ENCODE peak calls at places on chromosomes 11 and 22, in nine cellular contexts. One of them, this sample, is unnamed.

GRCh38 chr22:39984006-39984405 is 10.7 kb upstream of the FAM83F start:
- DNase-seq in stimulated activated CD8-positive, alpha-beta memory T cell treated with anti-CD3 and anti-CD28 coated beads, Interleukin-4, amount 100 ng/mL, for 1 hour: no peak
- DNase-seq in HCT116: no peak
- DNase-seq in activated naive CD4-positive, alpha-beta T cell treated with Interleukin-2 at 50 U/mL for 16 hours: no peak
- DNase-seq in heart left ventricle: no peak
- DNase-seq in T1000: no peak
- DNase-seq in EH: peak; percentile 11
- DNase-seq in T-helper 2 cell: no peak
- DNase-seq in amniotic epithelial cell: peak; percentile 68
- DNase-seq in this sample: no peak

GRCh38 chr22:21698430-21699329 is 32.9 kb downstream of the PPIL2 start:
- DNase-seq in heart left ventricle: peak; percentile 86
- DNase-seq in amniotic epithelial cell: no peak
- DNase-seq in T1000: no peak
- DNase-seq in HCT116: no peak
- DNase-seq in activated naive CD4-positive, alpha-beta T cell treated with Interleukin-2 at 50 U/mL for 16 hours: no peak
- DNase-seq in EH: peak; percentile 90
- DNase-seq in stimulated activated CD8-positive, alpha-beta memory T cell treated with anti-CD3 and anti-CD28 coated beads, Interleukin-4, amount 100 ng/mL, for 1 hour: no peak
- DNase-seq in T-helper 2 cell: no peak
- DNase-seq in this sample: no peak

GRCh38 chr11:12534549-12534948 is 139.7 kb upstream of the TEAD1 start:
- DNase-seq in activated naive CD4-positive, alpha-beta T cell treated with Interleukin-2 at 50 U/mL for 16 hours: no peak
- DNase-seq in T-helper 2 cell: no peak
- DNase-seq in stimulated activated CD8-positive, alpha-beta memory T cell treated with anti-CD3 and anti-CD28 coated beads, Interleukin-4, amount 100 ng/mL, for 1 hour: no peak
- DNase-seq in heart left ventricle: no peak
- DNase-seq in amniotic epithelial cell: no peak
- DNase-seq in HCT116: no peak
- DNase-seq in T1000: no peak
- DNase-seq in EH: no peak
- DNase-seq in this sample: no peak

GRCh38 chr22:45866398-45867117 is 110.4 kb downstream of the WNT7B start:
- DNase-seq in heart left ventricle: no peak
- DNase-seq in amniotic epithelial cell: no peak
- DNase-seq in EH: no peak
- DNase-seq in stimulated activated CD8-positive, alpha-beta memory T cell treated with anti-CD3 and anti-CD28 coated beads, Interleukin-4, amount 100 ng/mL, for 1 hour: no peak
- DNase-seq in HCT116: no peak
- DNase-seq in activated naive CD4-positive, alpha-beta T cell treated with Interleukin-2 at 50 U/mL for 16 hours: no peak
- DNase-seq in T-helper 2 cell: no peak
- DNase-seq in T1000: no peak
- DNase-seq in this sample: no peak

GRCh38 chr22:31812977-31813605 is 59.3 kb downstream of the DEPDC5 start:
- DNase-seq in T1000: no peak
- DNase-seq in activated naive CD4-positive, alpha-beta T cell treated with Interleukin-2 at 50 U/mL for 16 hours: no peak
- DNase-seq in amniotic epithelial cell: no peak
- DNase-seq in T-helper 2 cell: no peak
- DNase-seq in heart left ventricle: no peak
- DNase-seq in stimulated activated CD8-positive, alpha-beta memory T cell treated with anti-CD3 and anti-CD28 coated beads, Interleukin-4, amount 100 ng/mL, for 1 hour: no peak
- DNase-seq in HCT116: no peak
- DNase-seq in EH: no peak
- DNase-seq in this sample: no peak

GRCh38 chr11:112292785-112293407 is 32.2 kb upstream of the PLET1 start:
- DNase-seq in stimulated activated CD8-positive, alpha-beta memory T cell treated with anti-CD3 and anti-CD28 coated beads, Interleukin-4, amount 100 ng/mL, for 1 hour: no peak
- DNase-seq in heart left ventricle: no peak
- DNase-seq in T-helper 2 cell: no peak
- DNase-seq in HCT116: no peak
- DNase-seq in amniotic epithelial cell: peak; percentile 89
- DNase-seq in activated naive CD4-positive, alpha-beta T cell treated with Interleukin-2 at 50 U/mL for 16 hours: no peak
- DNase-seq in T1000: peak; percentile 7
- DNase-seq in EH: peak; percentile 98
- DNase-seq in this sample: peak; percentile 16

GRCh38 chr22:19799322-19800190 is 39.0 kb downstream of the TBX1 start:
- DNase-seq in T-helper 2 cell: no peak
- DNase-seq in activated naive CD4-positive, alpha-beta T cell treated with Interleukin-2 at 50 U/mL for 16 hours: no peak
- DNase-seq in stimulated activated CD8-positive, alpha-beta memory T cell treated with anti-CD3 and anti-CD28 coated beads, Interleukin-4, amount 100 ng/mL, for 1 hour: no peak
- DNase-seq in heart left ventricle: peak; percentile 59
- DNase-seq in T1000: peak; percentile 92
- DNase-seq in HCT116: no peak
- DNase-seq in amniotic epithelial cell: no peak
- DNase-seq in EH: peak; percentile 98
- DNase-seq in this sample: no peak

GRCh38 chr11:101091781-101092180 is 37.8 kb downstream of the PGR start:
- DNase-seq in heart left ventricle: no peak
- DNase-seq in EH: no peak
- DNase-seq in amniotic epithelial cell: no peak
- DNase-seq in T-helper 2 cell: no peak
- DNase-seq in T1000: no peak
- DNase-seq in activated naive CD4-positive, alpha-beta T cell treated with Interleukin-2 at 50 U/mL for 16 hours: no peak
- DNase-seq in stimulated activated CD8-positive, alpha-beta memory T cell treated with anti-CD3 and anti-CD28 coated beads, Interleukin-4, amount 100 ng/mL, for 1 hour: no peak
- DNase-seq in HCT116: no peak
- DNase-seq in this sample: no peak

GRCh38 chr22:21038405-21038804 is 6.0 kb upstream of the SLC7A4 start:
- DNase-seq in HCT116: no peak
- DNase-seq in T1000: no peak
- DNase-seq in heart left ventricle: no peak
- DNase-seq in T-helper 2 cell: no peak
- DNase-seq in EH: peak; percentile 65
- DNase-seq in amniotic epithelial cell: peak; percentile 72
- DNase-seq in activated naive CD4-positive, alpha-beta T cell treated with Interleukin-2 at 50 U/mL for 16 hours: no peak
- DNase-seq in stimulated activated CD8-positive, alpha-beta memory T cell treated with anti-CD3 and anti-CD28 coated beads, Interleukin-4, amount 100 ng/mL, for 1 hour: no peak
- DNase-seq in this sample: no peak

GRCh38 chr11:130786987-130787688 is 129.1 kb downstream of the SNX19 start:
- DNase-seq in activated naive CD4-positive, alpha-beta T cell treated with Interleukin-2 at 50 U/mL for 16 hours: no peak
- DNase-seq in T-helper 2 cell: no peak
- DNase-seq in HCT116: no peak
- DNase-seq in T1000: no peak
- DNase-seq in heart left ventricle: no peak
- DNase-seq in stimulated activated CD8-positive, alpha-beta memory T cell treated with anti-CD3 and anti-CD28 coated beads, Interleukin-4, amount 100 ng/mL, for 1 hour: no peak
- DNase-seq in amniotic epithelial cell: no peak
- DNase-seq in EH: peak; percentile 69
- DNase-seq in this sample: no peak

GRCh38 chr11:61369372-61370348 is 7.5 kb downstream of the TMEM138 start:
- DNase-seq in heart left ventricle: peak; percentile 71
- DNase-seq in EH: no peak
- DNase-seq in T1000: no peak
- DNase-seq in T-helper 2 cell: no peak
- DNase-seq in HCT116: no peak
- DNase-seq in amniotic epithelial cell: peak; percentile 99
- DNase-seq in stimulated activated CD8-positive, alpha-beta memory T cell treated with anti-CD3 and anti-CD28 coated beads, Interleukin-4, amount 100 ng/mL, for 1 hour: no peak
- DNase-seq in activated naive CD4-positive, alpha-beta T cell treated with Interleukin-2 at 50 U/mL for 16 hours: no peak
- DNase-seq in this sample: no peak

GRCh38 chr11:133819114-133819513 is 26.2 kb downstream of the SPATA19 start:
- DNase-seq in heart left ventricle: no peak
- DNase-seq in T-helper 2 cell: no peak
- DNase-seq in stimulated activated CD8-positive, alpha-beta memory T cell treated with anti-CD3 and anti-CD28 coated beads, Interleukin-4, amount 100 ng/mL, for 1 hour: no peak
- DNase-seq in activated naive CD4-positive, alpha-beta T cell treated with Interleukin-2 at 50 U/mL for 16 hours: no peak
- DNase-seq in amniotic epithelial cell: no peak
- DNase-seq in HCT116: no peak
- DNase-seq in T1000: no peak
- DNase-seq in EH: no peak
- DNase-seq in this sample: no peak

GRCh38 chr11:32118025-32118974 is 27.4 kb downstream of the RCN1 start:
- DNase-seq in EH: peak; percentile 64
- DNase-seq in T-helper 2 cell: no peak
- DNase-seq in T1000: peak; percentile 8
- DNase-seq in amniotic epithelial cell: peak; percentile 87
- DNase-seq in HCT116: peak; percentile 77
- DNase-seq in heart left ventricle: no peak
- DNase-seq in stimulated activated CD8-positive, alpha-beta memory T cell treated with anti-CD3 and anti-CD28 coated beads, Interleukin-4, amount 100 ng/mL, for 1 hour: no peak
- DNase-seq in activated naive CD4-positive, alpha-beta T cell treated with Interleukin-2 at 50 U/mL for 16 hours: no peak
- DNase-seq in this sample: peak; percentile 24

GRCh38 chr11:71279916-71280645 is 27.7 kb upstream of the SHANK2 start:
- DNase-seq in HCT116: no peak
- DNase-seq in T-helper 2 cell: no peak
- DNase-seq in amniotic epithelial cell: no peak
- DNase-seq in T1000: no peak
- DNase-seq in heart left ventricle: no peak
- DNase-seq in EH: no peak
- DNase-seq in stimulated activated CD8-positive, alpha-beta memory T cell treated with anti-CD3 and anti-CD28 coated beads, Interleukin-4, amount 100 ng/mL, for 1 hour: no peak
- DNase-seq in activated naive CD4-positive, alpha-beta T cell treated with Interleukin-2 at 50 U/mL for 16 hours: no peak
- DNase-seq in this sample: no peak

GRCh38 chr11:108319541-108320145 is 96.8 kb downstream of the ATM start:
- DNase-seq in amniotic epithelial cell: no peak
- DNase-seq in EH: peak; percentile 77
- DNase-seq in T1000: no peak
- DNase-seq in HCT116: no peak
- DNase-seq in T-helper 2 cell: no peak
- DNase-seq in stimulated activated CD8-positive, alpha-beta memory T cell treated with anti-CD3 and anti-CD28 coated beads, Interleukin-4, amount 100 ng/mL, for 1 hour: no peak
- DNase-seq in heart left ventricle: no peak
- DNase-seq in activated naive CD4-positive, alpha-beta T cell treated with Interleukin-2 at 50 U/mL for 16 hours: no peak
- DNase-seq in this sample: no peak

GRCh38 chr11:20873054-20873453 is 203.7 kb downstream of the NELL1 start:
- DNase-seq in HCT116: no peak
- DNase-seq in stimulated activated CD8-positive, alpha-beta memory T cell treated with anti-CD3 and anti-CD28 coated beads, Interleukin-4, amount 100 ng/mL, for 1 hour: no peak
- DNase-seq in amniotic epithelial cell: no peak
- DNase-seq in EH: no peak
- DNase-seq in T1000: no peak
- DNase-seq in T-helper 2 cell: no peak
- DNase-seq in heart left ventricle: no peak
- DNase-seq in activated naive CD4-positive, alpha-beta T cell treated with Interleukin-2 at 50 U/mL for 16 hours: no peak
- DNase-seq in this sample: peak; percentile 10

GRCh38 chr11:31676280-31676982 is 134.7 kb downstream of the PAX6 start:
- DNase-seq in stimulated activated CD8-positive, alpha-beta memory T cell treated with anti-CD3 and anti-CD28 coated beads, Interleukin-4, amount 100 ng/mL, for 1 hour: no peak
- DNase-seq in activated naive CD4-positive, alpha-beta T cell treated with Interleukin-2 at 50 U/mL for 16 hours: no peak
- DNase-seq in T-helper 2 cell: no peak
- DNase-seq in T1000: no peak
- DNase-seq in heart left ventricle: no peak
- DNase-seq in EH: no peak
- DNase-seq in HCT116: no peak
- DNase-seq in amniotic epithelial cell: peak; percentile 81
- DNase-seq in this sample: no peak

GRCh38 chr11:80144932-80145612 is 704.2 kb upstream of the TENM4 start:
- DNase-seq in heart left ventricle: no peak
- DNase-seq in HCT116: no peak
- DNase-seq in T-helper 2 cell: no peak
- DNase-seq in EH: no peak
- DNase-seq in activated naive CD4-positive, alpha-beta T cell treated with Interleukin-2 at 50 U/mL for 16 hours: no peak
- DNase-seq in T1000: no peak
- DNase-seq in stimulated activated CD8-positive, alpha-beta memory T cell treated with anti-CD3 and anti-CD28 coated beads, Interleukin-4, amount 100 ng/mL, for 1 hour: no peak
- DNase-seq in amniotic epithelial cell: no peak
- DNase-seq in this sample: no peak

GRCh38 chr11:114914231-114915005 is 236.1 kb downstream of the NXPE2 start:
- DNase-seq in activated naive CD4-positive, alpha-beta T cell treated with Interleukin-2 at 50 U/mL for 16 hours: no peak
- DNase-seq in stimulated activated CD8-positive, alpha-beta memory T cell treated with anti-CD3 and anti-CD28 coated beads, Interleukin-4, amount 100 ng/mL, for 1 hour: no peak
- DNase-seq in EH: no peak
- DNase-seq in HCT116: no peak
- DNase-seq in amniotic epithelial cell: no peak
- DNase-seq in heart left ventricle: no peak
- DNase-seq in T1000: no peak
- DNase-seq in T-helper 2 cell: no peak
- DNase-seq in this sample: no peak

GRCh38 chr11:70333206-70333605 is 62.7 kb downstream of the PPFIA1 start:
- DNase-seq in HCT116: no peak
- DNase-seq in EH: peak; percentile 78
- DNase-seq in heart left ventricle: no peak
- DNase-seq in amniotic epithelial cell: peak; percentile 78
- DNase-seq in T1000: no peak
- DNase-seq in stimulated activated CD8-positive, alpha-beta memory T cell treated with anti-CD3 and anti-CD28 coated beads, Interleukin-4, amount 100 ng/mL, for 1 hour: no peak
- DNase-seq in T-helper 2 cell: no peak
- DNase-seq in activated naive CD4-positive, alpha-beta T cell treated with Interleukin-2 at 50 U/mL for 16 hours: no peak
- DNase-seq in this sample: no peak

GRCh38 chr22:50207383-50208031 is 6.7 kb downstream of the SELENOO start:
- DNase-seq in T-helper 2 cell: no peak
- DNase-seq in stimulated activated CD8-positive, alpha-beta memory T cell treated with anti-CD3 and anti-CD28 coated beads, Interleukin-4, amount 100 ng/mL, for 1 hour: no peak
- DNase-seq in heart left ventricle: peak; percentile 60
- DNase-seq in HCT116: no peak
- DNase-seq in EH: no peak
- DNase-seq in T1000: no peak
- DNase-seq in amniotic epithelial cell: no peak
- DNase-seq in activated naive CD4-positive, alpha-beta T cell treated with Interleukin-2 at 50 U/mL for 16 hours: no peak
- DNase-seq in this sample: no peak

GRCh38 chr22:37631448-37632173 is 7.9 kb upstream of the SH3BP1 start:
- DNase-seq in HCT116: no peak
- DNase-seq in amniotic epithelial cell: no peak
- DNase-seq in stimulated activated CD8-positive, alpha-beta memory T cell treated with anti-CD3 and anti-CD28 coated beads, Interleukin-4, amount 100 ng/mL, for 1 hour: no peak
- DNase-seq in EH: no peak
- DNase-seq in T-helper 2 cell: no peak
- DNase-seq in activated naive CD4-positive, alpha-beta T cell treated with Interleukin-2 at 50 U/mL for 16 hours: no peak
- DNase-seq in T1000: no peak
- DNase-seq in heart left ventricle: no peak
- DNase-seq in this sample: no peak

GRCh38 chr11:121716060-121716459 is 263.3 kb upstream of the SORL1-AS1 start:
- DNase-seq in amniotic epithelial cell: peak; percentile 64
- DNase-seq in stimulated activated CD8-positive, alpha-beta memory T cell treated with anti-CD3 and anti-CD28 coated beads, Interleukin-4, amount 100 ng/mL, for 1 hour: no peak
- DNase-seq in activated naive CD4-positive, alpha-beta T cell treated with Interleukin-2 at 50 U/mL for 16 hours: no peak
- DNase-seq in heart left ventricle: no peak
- DNase-seq in T1000: no peak
- DNase-seq in EH: peak; percentile 33
- DNase-seq in T-helper 2 cell: no peak
- DNase-seq in HCT116: no peak
- DNase-seq in this sample: no peak